ENCODE peak calls at places on chromosomes 6 and 20, in five cellular contexts. One of them, this sample, is unnamed.

GRCh38 chr6:38193486-38194281 is 374.2 kb downstream of the ZFAND3 start:
- DNase-seq in AG09319: no peak
- DNase-seq in Calu3: no peak
- DNase-seq in A549: no peak
- DNase-seq in IMR-90: no peak
- DNase-seq in this sample: no peak

GRCh38 chr20:43702502-43702901 is 24.3 kb downstream of the GTSF1L start:
- DNase-seq in AG09319: no peak
- DNase-seq in Calu3: no peak
- DNase-seq in A549: no peak
- DNase-seq in IMR-90: no peak
- DNase-seq in this sample: no peak

GRCh38 chr6:83735461-83735860 is 26.6 kb upstream of the SNAP91 start:
- DNase-seq in AG09319: no peak
- DNase-seq in Calu3: no peak
- DNase-seq in A549: no peak
- DNase-seq in IMR-90: no peak
- DNase-seq in this sample: no peak

GRCh38 chr6:44926556-44926955 is 401.6 kb upstream of the RUNX2 start:
- DNase-seq in AG09319: no peak
- DNase-seq in Calu3: no peak
- DNase-seq in A549: no peak
- DNase-seq in IMR-90: peak
- DNase-seq in this sample: no peak

GRCh38 chr6:113219783-113220182 is 637.4 kb upstream of the MARCKS start:
- DNase-seq in AG09319: no peak
- DNase-seq in Calu3: no peak
- DNase-seq in A549: no peak
- DNase-seq in IMR-90: no peak
- DNase-seq in this sample: no peak

GRCh38 chr20:31837896-31838397 is 7.5 kb downstream of the FOXS1 start:
- DNase-seq in AG09319: no peak
- DNase-seq in Calu3: no peak
- DNase-seq in A549: peak
- DNase-seq in IMR-90: peak
- DNase-seq in this sample: no peak

GRCh38 chr6:6890400-6890858 is 217.3 kb upstream of the RREB1 start:
- DNase-seq in AG09319: no peak
- DNase-seq in Calu3: peak
- DNase-seq in A549: no peak
- DNase-seq in IMR-90: no peak
- DNase-seq in this sample: peak

GRCh38 chr6:71412559-71412958 is 123.9 kb downstream of the OGFRL1 start:
- DNase-seq in AG09319: no peak
- DNase-seq in Calu3: no peak
- DNase-seq in A549: no peak
- DNase-seq in IMR-90: peak
- DNase-seq in this sample: no peak

GRCh38 chr20:16518068-16518783 is 55.0 kb downstream of the KIF16B start:
- DNase-seq in AG09319: peak
- DNase-seq in Calu3: peak
- DNase-seq in A549: peak
- DNase-seq in IMR-90: peak
- DNase-seq in this sample: peak

GRCh38 chr20:17443326-17443858 is 87.8 kb downstream of the BFSP1 start:
- DNase-seq in AG09319: no peak
- DNase-seq in Calu3: no peak
- DNase-seq in A549: no peak
- DNase-seq in IMR-90: no peak
- DNase-seq in this sample: no peak

GRCh38 chr20:25274891-25275812 is 27.3 kb downstream of the PYGB start:
- DNase-seq in AG09319: no peak
- DNase-seq in Calu3: no peak
- DNase-seq in A549: no peak
- DNase-seq in IMR-90: no peak
- DNase-seq in this sample: no peak

GRCh38 chr6:2502096-2502997 is 248.4 kb downstream of the MYLK4 start:
- DNase-seq in AG09319: no peak
- DNase-seq in Calu3: no peak
- DNase-seq in A549: peak
- DNase-seq in IMR-90: no peak
- DNase-seq in this sample: no peak

GRCh38 chr20:23995905-23996666 is 7.5 kb upstream of the GGTLC1 start:
- DNase-seq in AG09319: peak
- DNase-seq in Calu3: peak
- DNase-seq in A549: peak
- DNase-seq in IMR-90: peak
- DNase-seq in this sample: peak

GRCh38 chr6:146709036-146709622 is 110.4 kb downstream of the ADGB start:
- DNase-seq in AG09319: no peak
- DNase-seq in Calu3: no peak
- DNase-seq in A549: no peak
- DNase-seq in IMR-90: no peak
- DNase-seq in this sample: no peak

GRCh38 chr6:90192857-90193256 is 103.8 kb downstream of the BACH2 start:
- DNase-seq in AG09319: no peak
- DNase-seq in Calu3: no peak
- DNase-seq in A549: no peak
- DNase-seq in IMR-90: no peak
- DNase-seq in this sample: no peak

GRCh38 chr20:45337367-45338120 is 10.7 kb downstream of the SDC4 start:
- DNase-seq in AG09319: peak
- DNase-seq in Calu3: peak
- DNase-seq in A549: peak
- DNase-seq in IMR-90: peak
- DNase-seq in this sample: no peak

GRCh38 chr6:9535106-9535505 is 879.8 kb downstream of the TFAP2A start:
- DNase-seq in AG09319: no peak
- DNase-seq in Calu3: no peak
- DNase-seq in A549: no peak
- DNase-seq in IMR-90: no peak
- DNase-seq in this sample: no peak

GRCh38 chr20:51931321-51931720 is 129.0 kb upstream of the SALL4 start:
- DNase-seq in AG09319: no peak
- DNase-seq in Calu3: no peak
- DNase-seq in A549: no peak
- DNase-seq in IMR-90: no peak
- DNase-seq in this sample: no peak

GRCh38 chr6:118387921-118388701 is 160.0 kb upstream of the PLN start:
- DNase-seq in AG09319: peak
- DNase-seq in Calu3: peak
- DNase-seq in A549: peak
- DNase-seq in IMR-90: peak
- DNase-seq in this sample: no peak

GRCh38 chr6:32166411-32167061 is 2.1 kb downstream of the EGFL8 start:
- DNase-seq in AG09319: no peak
- DNase-seq in Calu3: no peak
- DNase-seq in A549: no peak
- DNase-seq in IMR-90: no peak
- DNase-seq in this sample: no peak

GRCh38 chr6:53284901-53285300 is 63.8 kb downstream of the ELOVL5 start:
- DNase-seq in AG09319: no peak
- DNase-seq in Calu3: no peak
- DNase-seq in A549: no peak
- DNase-seq in IMR-90: no peak
- DNase-seq in this sample: no peak

GRCh38 chr6:42428326-42429041 is 23.2 kb downstream of the TRERF1 start:
- DNase-seq in AG09319: peak
- DNase-seq in Calu3: no peak
- DNase-seq in A549: no peak
- DNase-seq in IMR-90: peak
- DNase-seq in this sample: no peak

GRCh38 chr6:158506577-158506976 is 53.3 kb upstream of the TMEM181 start:
- DNase-seq in AG09319: no peak
- DNase-seq in Calu3: no peak
- DNase-seq in A549: peak
- DNase-seq in IMR-90: peak
- DNase-seq in this sample: peak

GRCh38 chr6:30074331-30075093 is 1.1 kb downstream of the RNF39 start:
- DNase-seq in AG09319: no peak
- DNase-seq in Calu3: no peak
- DNase-seq in A549: no peak
- DNase-seq in IMR-90: no peak
- DNase-seq in this sample: no peak

GRCh38 chr6:132734694-132735236 is 20.9 kb upstream of the VNN1 start:
- DNase-seq in AG09319: peak
- DNase-seq in Calu3: peak
- DNase-seq in A549: peak
- DNase-seq in IMR-90: peak
- DNase-seq in this sample: no peak

GRCh38 chr20:50320910-50321796 is 130.5 kb downstream of the CEBPB start:
- DNase-seq in AG09319: peak
- DNase-seq in Calu3: peak
- DNase-seq in A549: peak
- DNase-seq in IMR-90: peak
- DNase-seq in this sample: peak

GRCh38 chr20:19875746-19876145 is 117.7 kb downstream of the RIN2 start:
- DNase-seq in AG09319: no peak
- DNase-seq in Calu3: no peak
- DNase-seq in A549: no peak
- DNase-seq in IMR-90: no peak
- DNase-seq in this sample: no peak

GRCh38 chr6:89375427-89375868 is 22.9 kb upstream of the UBE2J1 start:
- DNase-seq in AG09319: no peak
- DNase-seq in Calu3: peak
- DNase-seq in A549: peak
- DNase-seq in IMR-90: no peak
- DNase-seq in this sample: no peak

GRCh38 chr6:20312581-20312980 is 89.1 kb upstream of the E2F3 start:
- DNase-seq in AG09319: no peak
- DNase-seq in Calu3: no peak
- DNase-seq in A549: no peak
- DNase-seq in IMR-90: peak
- DNase-seq in this sample: no peak

GRCh38 chr6:72246926-72247325 is 360.6 kb downstream of the RIMS1 start:
- DNase-seq in AG09319: no peak
- DNase-seq in Calu3: peak
- DNase-seq in A549: peak
- DNase-seq in IMR-90: peak
- DNase-seq in this sample: no peak

GRCh38 chr6:149414822-149415221 is 14.8 kb downstream of the SUMO4 start:
- DNase-seq in AG09319: no peak
- DNase-seq in Calu3: no peak
- DNase-seq in A549: no peak
- DNase-seq in IMR-90: no peak
- DNase-seq in this sample: no peak

GRCh38 chr20:51639206-51639832 is 96.8 kb upstream of the NFATC2 start:
- DNase-seq in AG09319: no peak
- DNase-seq in Calu3: peak
- DNase-seq in A549: peak
- DNase-seq in IMR-90: peak
- DNase-seq in this sample: peak

GRCh38 chr6:127282184-127282583 is 15.5 kb downstream of the RNF146 start:
- DNase-seq in AG09319: no peak
- DNase-seq in Calu3: no peak
- DNase-seq in A549: no peak
- DNase-seq in IMR-90: no peak
- DNase-seq in this sample: no peak
- TF ChIP-seq CTCF in AG09319: no peak
- TF ChIP-seq CTCF in Calu3: no peak
- TF ChIP-seq CTCF in A549: no peak
- TF ChIP-seq CTCF in IMR-90: no peak
- TF ChIP-seq CTCF in this sample: no peak

DNA sequence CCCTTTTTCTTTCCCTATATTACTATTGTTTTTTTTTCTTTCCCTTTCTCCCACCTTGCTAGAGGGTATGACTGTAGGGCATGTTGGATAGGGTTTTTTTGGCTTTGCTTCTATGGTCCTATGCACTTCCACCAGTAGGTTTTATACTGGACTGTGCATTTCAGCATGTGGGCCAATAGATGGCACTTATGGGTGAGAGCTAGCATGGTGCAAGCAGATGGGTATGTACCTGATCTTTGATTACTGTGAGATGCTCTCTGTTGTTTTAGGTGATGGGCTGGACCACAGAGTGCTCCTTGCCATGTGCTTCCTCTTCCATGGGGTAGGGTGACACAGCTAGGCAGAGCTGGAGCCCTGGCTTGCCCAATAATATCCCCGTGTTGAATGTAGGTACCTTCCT is 128.5 kb upstream of the CHD6 start:
- DNase-seq in AG09319: no peak
- DNase-seq in Calu3: no peak
- DNase-seq in A549: no peak
- DNase-seq in IMR-90: no peak
- DNase-seq in this sample: no peak
- TF ChIP-seq CTCF in AG09319: no peak
- TF ChIP-seq CTCF in Calu3: peak
- TF ChIP-seq CTCF in A549: no peak
- TF ChIP-seq CTCF in IMR-90: no peak
- TF ChIP-seq CTCF in this sample: no peak

GRCh38 chr6:36570264-36570663 is 23.0 kb upstream of the STK38 start:
- DNase-seq in AG09319: no peak
- DNase-seq in Calu3: no peak
- DNase-seq in A549: no peak
- DNase-seq in IMR-90: no peak
- DNase-seq in this sample: no peak

GRCh38 chr6:36563928-36564284 is 16.6 kb upstream of the STK38 start:
- DNase-seq in AG09319: no peak
- DNase-seq in Calu3: no peak
- DNase-seq in A549: no peak
- DNase-seq in IMR-90: no peak
- DNase-seq in this sample: no peak

GRCh38 chr6:36563237-36563927 is 16.1 kb upstream of the STK38 start:
- DNase-seq in AG09319: no peak
- DNase-seq in Calu3: no peak
- DNase-seq in A549: no peak
- DNase-seq in IMR-90: peak
- DNase-seq in this sample: no peak

GRCh38 chr6:36571122-36572043 is 22.8 kb upstream of the SRSF3 start:
- DNase-seq in AG09319: no peak
- DNase-seq in Calu3: no peak
- DNase-seq in A549: no peak
- DNase-seq in IMR-90: no peak
- DNase-seq in this sample: no peak

GRCh38 chr6:36566418-36566905 is 19.2 kb upstream of the STK38 start:
- DNase-seq in AG09319: no peak
- DNase-seq in Calu3: no peak
- DNase-seq in A549: no peak
- DNase-seq in IMR-90: no peak
- DNase-seq in this sample: no peak
- TF ChIP-seq CTCF in AG09319: no peak
- TF ChIP-seq CTCF in Calu3: no peak
- TF ChIP-seq CTCF in A549: no peak
- TF ChIP-seq CTCF in IMR-90: no peak
- TF ChIP-seq CTCF in this sample: no peak

DNA sequence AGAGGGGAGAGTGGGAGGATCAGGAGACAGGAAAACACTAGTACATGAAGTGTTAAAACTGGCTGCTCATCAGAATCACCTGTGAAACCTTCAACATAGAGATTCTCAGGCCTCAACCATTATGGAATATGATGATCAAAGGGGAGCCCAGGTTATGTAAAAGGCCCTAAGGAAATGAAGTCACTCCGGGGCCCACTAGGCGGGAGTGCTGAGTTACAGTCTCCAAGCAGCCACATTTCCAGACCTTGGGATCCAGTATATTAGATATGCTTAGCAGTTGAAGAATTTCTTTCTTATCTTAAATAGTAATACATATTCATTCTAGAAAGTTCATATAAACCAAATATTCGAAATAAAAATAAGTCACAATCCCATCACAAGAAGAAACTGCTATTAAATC is 476.3 kb downstream of the PRKN start:
- DNase-seq in AG09319: no peak
- DNase-seq in Calu3: no peak
- DNase-seq in A549: peak
- DNase-seq in IMR-90: no peak
- DNase-seq in this sample: no peak
- TF ChIP-seq CTCF in AG09319: peak
- TF ChIP-seq CTCF in Calu3: no peak
- TF ChIP-seq CTCF in A549: no peak
- TF ChIP-seq CTCF in IMR-90: no peak
- TF ChIP-seq CTCF in this sample: peak

This sample was measured in neural crest cell.